ENCODE peak calls at places on chromosome 1, in eight cellular contexts. K is stimulated activated CD4-positive, alpha-beta T cell treated with anti-CD3 and anti-CD28 coated beads, TNF-alpha, amount 100 ng/mL, for 24 hours; M is AG08396; Q is NCI-H774; C is endodermal cell; O is ELR; D is EL; U is breast epithelium. P is an unnamed sample.

GRCh38 chr1:156664949-156665411 is 12.2 kb downstream of the NES start:
- DNase-seq in K (no peak), M (peak; percentile 59), Q (no peak), C (peak; percentile 84), O (no peak), D (peak; percentile 47), U (no peak), P (no peak)

GRCh38 chr1:245337829-245338484 is 183.2 kb downstream of the KIF26B start:
- DNase-seq in K (no peak), M (no peak), Q (no peak), C (peak; percentile 61), O (no peak), D (no peak), U (no peak), P (no peak)

GRCh38 chr1:85884372-85885035 is 176.3 kb upstream of the ZNHIT6 start:
- DNase-seq in K (no peak), M (peak; percentile 17), Q (no peak), C (peak; percentile 33), O (peak; percentile 69), D (peak; percentile 48), U (no peak), P (peak; percentile 67)

GRCh38 chr1:156154317-156154749 is 948 bp downstream of the SEMA4A start:
- DNase-seq in K (no peak), M (no peak), Q (no peak), C (no peak), O (no peak), D (no peak), U (no peak), P (no peak)

GRCh38 chr1:154961497-154962237 is at the start of gene PYGO2:
- DNase-seq in K (peak; percentile 64), M (peak; percentile 86), Q (peak; percentile 81), C (peak; percentile 93), O (peak; percentile 80), D (peak; percentile 81), U (peak; percentile 78), P (peak; percentile 80)

GRCh38 chr1:115400891-115401290 is 62.8 kb upstream of the NGF start:
- DNase-seq in K (no peak), M (no peak), Q (no peak), C (no peak), O (peak; percentile 28), D (no peak), U (no peak), P (peak; percentile 37)

GRCh38 chr1:206709772-206710456 is 25.2 kb downstream of the MAPKAPK2 start:
- DNase-seq in K (no peak), M (no peak), Q (no peak), C (no peak), O (peak; percentile 39), D (no peak), U (no peak), P (no peak)

GRCh38 chr1:192474080-192474683 is 101.4 kb upstream of the RGS1 start:
- DNase-seq in K (no peak), M (peak; percentile 29), Q (peak; percentile 63), C (no peak), O (peak; percentile 70), D (peak; percentile 41), U (no peak), P (peak; percentile 48)

P was measured in RKO.